ENCODE peak calls at places on chromosomes 6 and 20, in four cellular contexts. N, M, Z and S are unnamed samples.

GRCh38 chr6:167974644-167975344 is 22.7 kb upstream of the KIF25 start:
- DNase-seq in N (no peak), M (no peak), Z (no peak), S (no peak)

GRCh38 chr6:157552171-157552747 is 171.3 kb downstream of the ZDHHC14 start:
- DNase-seq in N (peak; percentile 9), M (no peak), Z (no peak), S (peak; percentile 36)

GRCh38 chr20:61066541-61066940 is 185.5 kb upstream of the CDH4 start:
- DNase-seq in N (no peak), M (no peak), Z (no peak), S (no peak)

GRCh38 chr6:109690373-109690739 is 646 bp downstream of the AK9 start:
- DNase-seq in N (peak; percentile 77), M (peak; percentile 48), Z (peak; percentile 67), S (no peak)

GRCh38 chr20:36744764-36745191 is 1.1 kb downstream of the NDRG3 start:
- DNase-seq in N (no peak), M (no peak), Z (peak; percentile 71), S (peak; percentile 34)

GRCh38 chr6:33049323-33049722 is 24.1 kb downstream of the HLA-DPA1 start:
- DNase-seq in N (no peak), M (no peak), Z (no peak), S (no peak)

GRCh38 chr6:170423814-170424633 is 117.5 kb downstream of the FAM120B start:
- DNase-seq in N (no peak), M (no peak), Z (no peak), S (no peak)

GRCh38 chr20:62723351-62723750 is 14.7 kb downstream of the NTSR1 start:
- DNase-seq in N (no peak), M (no peak), Z (no peak), S (no peak)

GRCh38 chr6:148974351-148974750 is 227.5 kb downstream of the UST start:
- DNase-seq in N (no peak), M (no peak), Z (no peak), S (no peak)

GRCh38 chr20:3158968-3159431 is 665 bp downstream of the FASTKD5 start:
- DNase-seq in N (peak; percentile 47), M (no peak), Z (no peak), S (peak; percentile 13)

GRCh38 chr6:113859349-113860164 is 2.4 kb downstream of the MARCKS start:
- DNase-seq in N (no peak), M (no peak), Z (peak; percentile 54), S (peak; percentile 50)